ENCODE peak calls at places on chromosome 6, in ten cellular contexts. X is stimulated activated CD4-positive, alpha-beta T cell treated with anti-CD3 and anti-CD28 coated beads, TNF-alpha, amount 100 ng/mL, for 48 hours; H is RPMI7951; J is putamen; S is NCI-H748 treated with DMSO at 0.1 percent for 48 hours; N is Calu3; O is SK-MEL-5; A is kidney glomerular epithelial cell; Y is omental fat pad; R is fibroblast of the conjunctiva. D is an unnamed sample.

GRCh38 chr6:107144014-107144413 is 28.7 kb upstream of the BEND3 start:
- DNase-seq in X (no peak), H (peak), A (no peak), N (no peak), Y (no peak), R (no peak), J (no peak), O (peak), S (no peak), D (peak)

GRCh38 chr6:4153514-4153985 is 18.2 kb upstream of the ECI2 start:
- DNase-seq in X (no peak), H (no peak), Y (no peak), N (no peak), J (no peak), O (no peak), R (no peak), S (no peak), A (no peak), D (no peak)

GRCh38 chr6:7298113-7298512 is 14.9 kb downstream of the SSR1 start:
- DNase-seq in Y (no peak), H (no peak), X (no peak), R (no peak), J (no peak), N (no peak), O (no peak), A (no peak), S (no peak), D (no peak)

GRCh38 chr6:39231386-39231785 is 2.1 kb upstream of the KCNK5 start:
- DNase-seq in H (no peak), O (no peak), R (no peak), Y (no peak), J (no peak), X (no peak), S (no peak), N (no peak), A (no peak), D (no peak)

GRCh38 chr6:70184723-70185122 is 118.2 kb downstream of the COL9A1 start:
- DNase-seq in Y (no peak), O (no peak), X (no peak), A (no peak), J (no peak), H (no peak), R (no peak), S (no peak), N (no peak), D (no peak)

GRCh38 chr6:152261179-152261578 is 376.0 kb downstream of the SYNE1 start:
- DNase-seq in O (no peak), A (no peak), R (no peak), S (no peak), Y (no peak), X (no peak), J (no peak), H (no peak), N (no peak), D (no peak)

GRCh38 chr6:22470454-22471368 is 98.7 kb upstream of the HDGFL1 start:
- DNase-seq in R (peak), O (peak), S (peak), A (peak), J (no peak), H (peak), X (no peak), N (peak), Y (no peak), D (peak)

GRCh38 chr6:167136376-167136775 is 13.5 kb downstream of the CCR6 start:
- DNase-seq in H (no peak), X (no peak), S (no peak), A (no peak), R (no peak), N (no peak), J (no peak), Y (no peak), O (no peak), D (no peak)

GRCh38 chr6:130152908-130153510 is 69.7 kb downstream of the SAMD3 start:
- DNase-seq in Y (no peak), A (no peak), O (no peak), S (no peak), J (no peak), H (no peak), N (no peak), X (no peak), R (no peak), D (no peak)

GRCh38 chr6:123841067-123841896 is 37.6 kb downstream of the NKAIN2 start:
- DNase-seq in R (no peak), O (no peak), J (no peak), N (no peak), A (no peak), X (no peak), S (peak), H (no peak), Y (no peak), D (no peak)

GRCh38 chr6:43803783-43804549 is 34.0 kb downstream of the VEGFA start:
- DNase-seq in X (no peak), A (peak), N (peak), O (no peak), J (no peak), R (no peak), H (no peak), Y (no peak), S (no peak), D (peak)

GRCh38 chr6:89214197-89214596 is 3.0 kb downstream of the GABRR1 start:
- DNase-seq in X (no peak), R (no peak), A (no peak), S (no peak), H (no peak), O (no peak), J (no peak), N (no peak), Y (no peak), D (no peak)

GRCh38 chr6:49556429-49556837 is 6.0 kb downstream of the C6orf141 start:
- DNase-seq in S (peak), O (peak), N (peak), R (no peak), H (peak), A (peak), X (no peak), J (no peak), Y (no peak), D (peak)

GRCh38 chr6:113450061-113450465 is 407.1 kb upstream of the MARCKS start:
- DNase-seq in O (peak), A (no peak), X (no peak), N (no peak), Y (no peak), R (no peak), H (no peak), J (no peak), S (no peak), D (peak)

GRCh38 chr6:112049051-112049799 is 4.7 kb upstream of the CCN6 start:
- DNase-seq in Y (no peak), A (peak), S (no peak), R (no peak), X (no peak), O (no peak), H (peak), J (no peak), N (no peak), D (no peak)

GRCh38 chr6:47168176-47168575 is 126.0 kb upstream of the ADGRF1 start:
- DNase-seq in S (peak), A (peak), H (peak), R (peak), X (no peak), N (peak), J (no peak), Y (peak), O (peak), D (peak)

GRCh38 chr6:158080849-158081656 is 87.0 kb downstream of the SERAC1 start:
- DNase-seq in A (no peak), X (no peak), Y (no peak), J (no peak), H (no peak), R (no peak), O (no peak), S (no peak), N (no peak), D (no peak)

GRCh38 chr6:140182819-140183218 is 808.4 kb upstream of the CITED2 start:
- DNase-seq in H (peak), A (no peak), J (no peak), Y (no peak), S (no peak), R (no peak), O (no peak), N (no peak), X (no peak), D (no peak)

GRCh38 chr6:71079707-71080106 is 122.8 kb upstream of the B3GAT2 start:
- DNase-seq in N (no peak), A (no peak), O (no peak), H (peak), R (no peak), J (no peak), S (no peak), X (no peak), Y (no peak), D (peak)

GRCh38 chr6:157285422-157285779 is 37.9 kb downstream of the TMEM242 start:
- DNase-seq in X (no peak), S (no peak), J (no peak), A (no peak), H (no peak), N (no peak), Y (no peak), O (no peak), R (no peak), D (no peak)

GRCh38 chr6:140663094-140663493 is 1288.6 kb upstream of the CITED2 start:
- DNase-seq in Y (no peak), S (no peak), O (no peak), R (no peak), A (no peak), H (no peak), X (no peak), N (no peak), J (no peak), D (no peak)

GRCh38 chr6:5072440-5072839 is 12.7 kb upstream of the PPP1R3G start:
- DNase-seq in O (no peak), S (no peak), Y (no peak), N (no peak), R (no peak), A (no peak), H (no peak), X (no peak), J (no peak), D (no peak)

GRCh38 chr6:166402582-166403277 is 20.0 kb upstream of the MPC1 start:
- DNase-seq in S (no peak), R (peak), J (no peak), H (peak), O (peak), X (no peak), N (no peak), A (no peak), Y (no peak), D (peak)

GRCh38 chr6:150068173-150068785 is 642 bp downstream of the ULBP3 start:
- DNase-seq in O (no peak), X (no peak), N (no peak), J (no peak), S (no peak), Y (no peak), H (no peak), R (no peak), A (no peak), D (no peak)